ENCODE peak calls at places on chromosomes 12 and 14, in four cellular contexts. D is pancreas, V is transverse colon, W is heart right ventricle. J is an unnamed sample.
A peak's percentile ranks its signal among the peaks of the same experiment; 100 is the strongest.

GRCh38 chr12:54525383-54525782 is 24.0 kb upstream of the PDE1B start:
- DNase-seq in D (no peak), V (no peak), W (no peak), J (no peak)

GRCh38 chr14:99781091-99781490 is 12.1 kb upstream of the EML1 start:
- DNase-seq in D (no peak), V (no peak), W (no peak), J (no peak)

GRCh38 chr14:22466520-22466919 is 122.5 kb downstream of the DAD1 start:
- DNase-seq in D (no peak), V (no peak), W (no peak), J (no peak)

GRCh38 chr12:14907953-14908352 is 22.3 kb upstream of the MGP start:
- DNase-seq in D (no peak), V (no peak), W (no peak), J (no peak)

GRCh38 chr14:90850487-90850886 is 34.3 kb upstream of the TTC7B start:
- DNase-seq in D (no peak), V (no peak), W (no peak), J (no peak)

GRCh38 chr12:6030081-6030480 is 85.0 kb upstream of the ANO2 start:
- DNase-seq in D (no peak), V (no peak), W (no peak), J (no peak)

GRCh38 chr12:9064201-9064814 is 51.4 kb downstream of the A2M start:
- DNase-seq in D (peak; percentile 88), V (peak; percentile 67), W (peak; percentile 61), J (peak; percentile 68)

GRCh38 chr12:45369065-45369464 is 153.2 kb downstream of the ANO6 start:
- DNase-seq in D (no peak), V (no peak), W (no peak), J (no peak)

GRCh38 chr12:105598032-105598431 is 267.5 kb downstream of the C12orf75 start:
- DNase-seq in D (no peak), V (no peak), W (no peak), J (no peak)

GRCh38 chr12:54412348-54412747 is 6.7 kb downstream of the ITGA5 start:
- DNase-seq in D (no peak), V (no peak), W (no peak), J (no peak)

GRCh38 chr14:85535916-85536834 is 6.2 kb downstream of the FLRT2 start:
- DNase-seq in D (no peak), V (no peak), W (no peak), J (no peak)

GRCh38 chr12:53623986-53624385 is 2.2 kb downstream of the ATF7 start:
- DNase-seq in D (no peak), V (no peak), W (no peak), J (no peak)

GRCh38 chr12:111469406-111469805 is 63.7 kb downstream of the SH2B3 start:
- DNase-seq in D (no peak), V (no peak), W (no peak), J (no peak)

GRCh38 chr12:16037533-16037932 is 126.4 kb downstream of the DERA start:
- DNase-seq in D (no peak), V (no peak), W (no peak), J (no peak)

GRCh38 chr12:48933664-48934311 is 8.5 kb upstream of the FKBP11 start:
- DNase-seq in D (no peak), V (no peak), W (no peak), J (no peak)

GRCh38 chr14:102917469-102918211 is 4.8 kb upstream of the AMN start:
- DNase-seq in D (peak; percentile 58), V (peak; percentile 70), W (peak; percentile 63), J (no peak)

GRCh38 chr12:27542628-27543027 is 18.6 kb downstream of the PPFIBP1 start:
- DNase-seq in D (no peak), V (no peak), W (no peak), J (no peak)

GRCh38 chr14:95504135-95505029 is 12.1 kb downstream of the SYNE3 start:
- DNase-seq in D (no peak), V (no peak), W (no peak), J (no peak)

GRCh38 chr12:96218989-96219678 is 25.0 kb downstream of the ELK3 start:
- DNase-seq in D (no peak), V (no peak), W (no peak), J (peak; percentile 16)

GRCh38 chr14:39102265-39102968 is 618 bp downstream of the SEC23A start:
- DNase-seq in D (no peak), V (peak; percentile 73), W (no peak), J (no peak)

GRCh38 chr12:49138587-49138986 is 7.4 kb upstream of the TUBA1B start:
- DNase-seq in D (no peak), V (no peak), W (no peak), J (no peak)

GRCh38 chr12:3237154-3237520 is 160.0 kb downstream of the TSPAN9 start:
- DNase-seq in D (no peak), V (no peak), W (no peak), J (no peak)

GRCh38 chr12:5268424-5269210 is 163.3 kb upstream of the NTF3 start:
- DNase-seq in D (no peak), V (no peak), W (no peak), J (no peak)

GRCh38 chr14:63204407-63205280 is at the start of gene RHOJ:
- DNase-seq in D (peak; percentile 31), V (peak; percentile 11), W (peak; percentile 16), J (peak; percentile 22)

GRCh38 chr12:1806301-1807106 is 13.9 kb upstream of the LRTM2 start:
- DNase-seq in D (peak; percentile 17), V (no peak), W (peak; percentile 50), J (no peak)

GRCh38 chr12:114671664-114672476 is 12.1 kb downstream of the TBX3 start:
- DNase-seq in D (no peak), V (no peak), W (no peak), J (peak; percentile 68)

DNA sequence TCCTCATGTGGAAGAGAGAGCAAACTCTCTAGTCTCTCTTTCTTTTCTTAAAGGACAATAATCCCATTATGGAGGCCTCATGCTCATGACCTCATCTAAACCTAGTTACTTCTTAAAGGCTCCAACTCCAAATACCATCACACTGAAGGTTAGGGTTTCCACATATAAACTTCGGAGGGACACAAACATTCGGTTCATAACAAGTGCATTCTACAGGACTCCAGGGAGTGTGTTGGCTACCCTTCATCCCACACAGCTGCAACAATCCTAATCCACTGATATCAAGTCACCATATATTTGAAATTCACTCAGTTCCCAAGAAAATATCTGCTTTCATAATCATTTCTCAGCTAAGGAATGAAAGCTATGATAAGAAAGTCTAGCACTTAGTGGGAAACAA is 265.9 kb upstream of the PLEKHG7 start:
- DNase-seq in D (no peak), V (no peak), W (no peak), J (no peak)
- H3K4me1 ChIP-seq in D (no peaks in the 10 kb centered on the region), V (no peaks in the 10 kb centered on the region), W (peaks cover 20% of the 10 kb centered on the region), J (no peaks in the 10 kb centered on the region)

GRCh38 chr12:24943947-24944597 is 4.8 kb downstream of the BCAT1 start:
- DNase-seq in D (no peak), V (no peak), W (no peak), J (no peak)
- H3K27ac ChIP-seq in D (no peak overlapping the region), V (no peak overlapping the region), W (no peak overlapping the region), J (no peak overlapping the region)

DNA sequence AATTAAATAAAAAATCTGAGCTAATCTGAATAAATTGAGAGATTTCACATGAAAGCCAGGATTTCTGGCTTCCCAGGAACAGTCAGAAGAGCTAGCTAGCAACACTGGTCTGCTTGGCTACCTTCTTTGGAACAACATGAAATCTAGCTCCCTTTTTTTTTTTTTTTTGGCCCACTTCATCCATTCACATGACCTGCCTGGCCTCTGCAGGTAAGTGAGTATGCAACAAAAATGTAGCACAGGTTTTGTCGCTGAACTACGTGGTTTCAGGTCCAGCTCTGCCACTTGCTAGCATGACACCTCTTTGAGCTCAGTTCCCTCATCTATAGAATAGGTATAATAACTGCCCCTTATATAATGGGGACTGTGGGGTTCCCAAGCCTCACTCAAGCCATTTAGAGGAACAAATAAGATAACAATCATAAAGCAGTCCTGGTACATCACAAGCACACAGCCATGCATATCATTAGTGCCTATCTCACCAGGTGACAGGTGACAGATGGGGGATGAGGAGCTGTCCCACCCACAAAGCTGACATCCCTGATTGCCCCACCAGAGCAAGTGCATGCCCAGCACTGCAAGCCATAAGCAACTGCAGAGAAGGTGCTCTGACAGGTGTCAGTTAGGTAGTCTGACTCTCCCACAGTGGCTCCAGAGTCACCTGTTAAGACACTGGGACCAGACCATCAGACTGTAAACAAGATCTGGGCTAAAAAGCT is 25.6 kb downstream of the PXN start:
- DNase-seq in D (no peak), V (no peak), W (no peak), J (no peak)
- H3K4me1 ChIP-seq in D (peaks cover 15% of the 10 kb centered on the region), V (peaks cover 71% of the 10 kb centered on the region), W (peaks cover 97% of the 10 kb centered on the region), J (peaks cover 27% of the 10 kb centered on the region)

DNA sequence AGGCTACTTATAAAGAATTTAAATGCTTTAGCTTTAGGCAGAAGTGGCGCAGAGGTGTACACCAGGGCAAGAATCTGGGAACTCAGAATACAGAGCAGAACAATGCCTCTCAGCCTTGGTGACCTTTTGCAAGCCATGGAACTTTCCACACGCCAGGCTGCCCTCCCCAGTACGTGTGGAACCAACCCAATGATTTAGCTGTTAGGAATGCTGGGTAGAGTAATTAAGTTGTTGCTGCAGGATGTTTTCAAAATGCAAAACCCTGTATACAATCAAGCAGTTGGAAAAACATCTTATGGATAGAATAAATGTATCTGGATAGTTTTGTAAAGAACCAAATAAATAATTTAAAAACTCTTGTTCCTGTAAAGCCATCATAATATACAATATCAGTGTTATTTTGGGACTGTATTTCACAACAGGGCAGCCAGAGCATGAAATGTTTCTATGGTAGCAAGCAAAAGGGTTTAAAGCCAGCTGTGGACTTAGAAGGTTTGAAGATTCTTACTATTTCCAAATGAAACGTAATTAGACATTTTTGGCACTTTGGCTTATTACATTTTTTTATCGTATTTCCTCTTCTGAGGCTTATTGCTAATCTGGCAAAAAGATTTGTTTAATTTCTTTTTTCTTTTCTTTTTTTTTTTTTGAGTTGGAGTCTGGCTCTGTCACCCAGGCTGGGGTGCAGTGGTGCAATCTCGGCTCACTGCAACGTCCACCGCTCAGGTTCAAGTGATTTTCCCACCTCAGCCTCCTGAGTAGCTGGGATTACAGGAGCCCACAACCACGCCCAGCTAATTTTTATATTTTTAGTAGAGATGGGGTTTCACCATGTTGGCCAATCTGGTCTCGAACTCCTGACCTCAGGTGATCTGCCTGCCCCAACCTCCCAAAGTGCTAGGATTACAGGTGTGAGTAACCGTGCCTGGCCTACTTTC is 19.6 kb downstream of the PPP1R36 start:
- DNase-seq in D (no peak), V (peak; percentile 26), W (peak; percentile 48), J (no peak)
- H3K27ac ChIP-seq in D (no peak overlapping the region), V (peak overlapping the region; percentile 56), W (peak overlapping the region; percentile 59), J (peak overlapping the region; percentile 74)

DNA sequence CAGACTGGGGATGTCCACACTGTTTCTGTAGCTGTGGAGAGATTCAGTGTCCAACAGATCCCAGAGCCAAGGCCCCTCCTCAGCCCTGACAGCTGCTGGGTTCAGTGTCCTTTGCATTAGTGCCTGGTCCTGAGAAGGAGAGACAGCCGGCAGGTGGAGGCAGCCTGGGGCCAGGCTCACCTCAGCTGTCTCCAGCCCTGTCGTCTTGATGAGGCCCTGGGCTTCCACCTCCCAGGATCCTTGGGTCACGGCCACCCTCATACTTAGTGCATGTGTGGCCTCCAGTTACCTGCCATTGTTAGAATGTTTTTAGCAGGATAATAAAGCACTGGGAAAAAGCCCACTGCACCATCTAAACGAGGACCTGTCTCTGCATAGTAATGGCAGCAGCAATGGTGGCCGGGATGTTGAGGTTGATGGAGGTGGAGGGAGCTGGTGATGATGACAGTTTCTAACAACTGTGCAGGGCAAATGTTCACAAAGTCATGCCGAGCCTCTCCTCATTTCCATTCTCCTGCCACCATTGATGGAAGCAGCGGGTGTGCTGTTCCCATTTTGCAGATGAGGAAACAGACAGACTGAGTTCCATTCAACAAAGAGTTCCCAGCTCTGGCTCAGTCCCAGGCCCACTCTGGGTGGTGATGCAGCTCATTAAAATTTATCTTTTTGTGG is 17.7 kb downstream of the ASB2 start:
- DNase-seq in D (no peak), V (no peak), W (no peak), J (no peak)
- H3K4me1 ChIP-seq in D (no peaks in the 10 kb centered on the region), V (peaks cover 4% of the 10 kb centered on the region), W (peaks cover 83% of the 10 kb centered on the region), J (no peaks in the 10 kb centered on the region)